ENCODE peak calls at places on chromosome 1, in six cellular contexts. W is DND-41, Q is nephron progenitor cell, P is cardiac muscle cell, R is WTC11, D is pancreas. A is an unnamed sample.

GRCh38 chr1:175413367-175413766 is 220.8 kb upstream of the KIAA0040 start:
- DNase-seq in W (no peak), Q (no peak), P (no peak), R (no peak), D (no peak), A (no peak)

GRCh38 chr1:180343931-180344406 is 113.9 kb downstream of the LHX4 start:
- DNase-seq in W (peak; percentile 70), Q (no peak), P (peak; percentile 65), R (no peak), D (no peak), A (no peak)

GRCh38 chr1:26574018-26574417 is 44.5 kb downstream of the RPS6KA1 start:
- DNase-seq in W (no peak), Q (no peak), P (no peak), R (no peak), D (no peak), A (no peak)

GRCh38 chr1:101187287-101187686 is 49.5 kb upstream of the S1PR1 start:
- DNase-seq in W (no peak), Q (no peak), P (no peak), R (no peak), D (no peak), A (no peak)

GRCh38 chr1:11648039-11648438 is 6.2 kb downstream of the FBXO2 start:
- DNase-seq in W (no peak), Q (no peak), P (no peak), R (no peak), D (no peak), A (no peak)

GRCh38 chr1:214451591-214451990 is 99.8 kb downstream of the PTPN14 start:
- DNase-seq in W (no peak), Q (no peak), P (no peak), R (no peak), D (no peak), A (no peak)

GRCh38 chr1:157110003-157110402 is 10.4 kb upstream of the ETV3L start:
- DNase-seq in W (no peak), Q (no peak), P (no peak), R (no peak), D (no peak), A (no peak)

GRCh38 chr1:204268101-204268500 is 54.3 kb upstream of the GOLT1A start:
- DNase-seq in W (no peak), Q (no peak), P (no peak), R (no peak), D (no peak), A (no peak)

GRCh38 chr1:192609110-192610079 is 26.6 kb upstream of the RGS13 start:
- DNase-seq in W (peak; percentile 83), Q (no peak), P (no peak), R (no peak), D (no peak), A (peak; percentile 73)

GRCh38 chr1:168442931-168443330 is 100.9 kb downstream of the XCL2 start:
- DNase-seq in W (no peak), Q (no peak), P (no peak), R (no peak), D (no peak), A (no peak)

GRCh38 chr1:28601696-28602095 is 9.6 kb downstream of the RAB42 start:
- DNase-seq in W (no peak), Q (no peak), P (no peak), R (no peak), D (no peak), A (no peak)

DNA sequence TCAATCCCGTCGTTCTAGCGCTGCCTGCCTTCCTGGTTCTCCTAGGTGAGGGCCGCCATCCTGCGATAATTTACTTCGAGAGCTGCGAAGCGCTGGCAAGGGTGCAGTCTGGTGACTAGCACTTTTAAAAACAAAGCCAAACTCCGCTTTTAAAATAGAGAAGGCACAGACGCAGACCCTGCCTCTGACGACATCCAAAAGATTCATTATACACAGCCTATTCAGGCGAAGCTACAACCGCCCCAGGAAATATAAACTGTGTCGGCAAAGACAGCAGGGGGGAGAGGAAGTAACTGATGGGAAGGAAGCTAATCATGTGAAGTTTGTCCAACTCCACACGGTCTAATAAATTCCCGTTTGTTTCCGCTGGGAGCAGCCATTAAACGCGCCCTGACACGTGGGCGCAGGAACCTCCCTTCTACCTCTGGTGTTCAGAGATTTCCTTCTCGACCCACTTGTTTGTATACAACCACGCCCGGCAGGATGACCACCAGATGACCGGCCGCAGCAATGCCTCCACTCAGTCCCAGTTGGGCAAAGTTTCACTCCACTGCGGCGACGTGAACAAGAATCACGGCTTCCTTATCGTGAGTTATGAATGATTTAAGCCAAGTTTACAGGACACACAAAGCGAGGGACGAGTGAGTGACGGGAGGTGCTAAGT is 1.3 kb downstream of the GNG12 start:
- DNase-seq in W (no peak), Q (peak; percentile 52), P (peak; percentile 49), R (no peak), D (peak; percentile 49), A (peak; percentile 83)
- TF ChIP-seq CTCF in W (no peak), Q (no peak), P (no peak), R (no peak), D (no peak), A (no peak)

GRCh38 chr1:9602794-9603167 is 14.1 kb downstream of the TMEM201 start:
- DNase-seq in W (no peak), Q (no peak), P (no peak), R (no peak), D (no peak), A (no peak)

GRCh38 chr1:9601942-9602793 is 13.5 kb downstream of the TMEM201 start:
- DNase-seq in W (no peak), Q (no peak), P (no peak), R (no peak), D (no peak), A (no peak)

GRCh38 chr1:9603307-9603706 is 14.6 kb downstream of the TMEM201 start:
- DNase-seq in W (no peak), Q (no peak), P (no peak), R (no peak), D (no peak), A (no peak)

GRCh38 chr1:9598316-9598700 is 9.6 kb downstream of the TMEM201 start:
- DNase-seq in W (no peak), Q (no peak), P (no peak), R (no peak), D (no peak), A (no peak)

DNA sequence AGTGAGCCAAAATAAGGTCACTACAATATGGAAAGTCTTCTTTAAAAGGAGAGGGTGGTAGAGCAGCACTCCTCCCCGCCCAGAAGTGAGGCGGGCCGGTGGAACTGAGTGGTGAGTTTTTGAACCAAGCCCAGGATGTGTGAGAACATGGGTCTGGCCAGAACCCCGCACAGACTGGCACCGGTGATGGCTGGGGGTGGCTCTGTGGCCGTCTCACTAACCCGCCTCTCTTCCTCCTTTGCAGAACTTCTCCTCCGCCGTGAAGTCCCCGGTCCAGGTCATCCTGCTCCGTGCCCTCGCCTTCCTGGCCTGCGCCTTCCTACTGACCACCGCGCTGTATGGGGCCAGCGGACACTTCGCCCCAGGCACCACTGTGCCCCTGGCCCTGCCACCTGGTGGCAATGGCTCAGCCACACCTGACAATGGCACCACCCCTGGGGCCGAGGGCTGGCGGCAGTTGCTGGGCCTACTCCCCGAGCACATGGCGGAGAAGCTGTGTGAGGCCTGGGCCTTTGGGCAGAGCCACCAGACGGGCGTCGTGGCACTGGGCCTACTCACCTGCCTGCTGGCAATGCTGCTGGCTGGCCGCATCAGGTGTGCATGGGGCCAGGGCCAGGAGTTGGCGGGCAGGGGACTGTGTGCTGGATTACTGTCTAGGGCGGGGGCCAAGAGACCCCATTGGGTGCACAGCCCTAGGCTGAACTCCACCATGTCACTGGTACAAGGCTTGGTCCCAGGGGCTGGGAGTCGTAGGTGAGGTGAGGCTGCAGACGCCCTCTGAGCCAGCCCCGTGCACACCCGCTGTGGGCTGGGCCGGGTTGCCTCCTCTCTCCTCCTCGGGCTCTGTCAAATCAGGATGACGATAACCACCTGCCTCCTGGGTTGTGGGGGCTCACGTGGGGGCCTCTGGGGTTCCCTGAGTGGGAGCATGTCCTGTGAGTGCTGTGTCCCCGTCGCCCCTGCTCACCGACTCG is 12.4 kb downstream of the TMEM201 start:
- DNase-seq in W (no peak), Q (no peak), P (no peak), R (no peak), D (no peak), A (no peak)
- TF ChIP-seq CTCF in W (no peak), Q (no peak), P (no peak), R (no peak), D (no peak), A (no peak)

GRCh38 chr1:42430751-42431150 is 25.1 kb downstream of the ZMYND12 start:
- DNase-seq in W (no peak), Q (no peak), P (no peak), R (no peak), D (no peak), A (no peak)

GRCh38 chr1:42433324-42433860 is 22.4 kb downstream of the ZMYND12 start:
- DNase-seq in W (no peak), Q (no peak), P (peak; percentile 43), R (no peak), D (no peak), A (no peak)

GRCh38 chr1:42434340-42434739 is 21.5 kb downstream of the ZMYND12 start:
- DNase-seq in W (no peak), Q (no peak), P (no peak), R (no peak), D (no peak), A (no peak)

GRCh38 chr1:42431514-42431913 is 24.3 kb downstream of the ZMYND12 start:
- DNase-seq in W (no peak), Q (no peak), P (no peak), R (no peak), D (no peak), A (no peak)

DNA sequence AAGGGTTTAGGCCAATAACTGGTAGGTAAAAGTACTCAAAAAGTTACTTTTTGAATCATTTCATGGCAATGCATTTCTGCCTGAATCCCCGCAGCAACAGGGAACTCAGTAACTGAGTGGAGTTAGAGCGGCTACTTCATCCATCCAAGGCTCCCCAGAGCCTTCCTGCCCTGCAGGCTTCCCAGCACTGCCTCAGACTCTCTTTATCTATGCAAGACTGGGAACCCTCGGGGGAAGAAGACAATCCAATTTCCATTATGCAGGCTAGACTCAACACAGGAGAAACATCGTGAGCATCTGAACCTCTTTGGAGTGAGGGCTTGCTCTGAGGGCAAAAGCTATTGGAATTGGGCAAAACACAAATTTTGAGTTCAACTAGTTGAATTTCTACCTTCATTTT is 23.1 kb downstream of the ZMYND12 start:
- DNase-seq in W (no peak), Q (no peak), P (no peak), R (no peak), D (no peak), A (no peak)
- TF ChIP-seq CTCF in W (no peak), Q (no peak), P (no peak), R (no peak), D (no peak), A (no peak)

GRCh38 chr1:216466162-216466801 is 43.0 kb upstream of the USH2A start:
- DNase-seq in W (no peak), Q (no peak), P (no peak), R (no peak), D (no peak), A (no peak)
- TF ChIP-seq CTCF in W (no peak), Q (no peak), P (no peak), R (no peak), D (no peak), A (no peak)

GRCh38 chr1:228983661-228984060 is 248.4 kb downstream of the RHOU start:
- DNase-seq in W (no peak), Q (no peak), P (no peak), R (no peak), D (no peak), A (peak; percentile 33)
- TF ChIP-seq CTCF in W (no peak), Q (no peak), P (no peak), R (no peak), D (no peak), A (no peak)